ENCODE peak calls at places on chromosomes 11 and 22, in six cellular contexts. J, T, X, I, R and Z are unnamed samples.

GRCh38 chr11:33893711-33894401 is 2.0 kb upstream of the LMO2 start:
- DNase-seq in J (peak), T (no peak), X (peak), I (no peak), R (no peak), Z (no peak)

GRCh38 chr11:108984021-108984420 is 319.2 kb downstream of the DDX10 start:
- DNase-seq in J (no peak), T (no peak), X (no peak), I (no peak), R (no peak), Z (no peak)

GRCh38 chr11:65357856-65358356 is 3.4 kb downstream of the TIGD3 start:
- DNase-seq in J (no peak), T (no peak), X (no peak), I (no peak), R (no peak), Z (no peak)

GRCh38 chr11:46049325-46049860 is 71.9 kb downstream of the PHF21A start:
- DNase-seq in J (no peak), T (no peak), X (no peak), I (no peak), R (no peak), Z (no peak)

GRCh38 chr11:12131943-12132789 is 21.8 kb downstream of the MICAL2 start:
- DNase-seq in J (no peak), T (no peak), X (no peak), I (no peak), R (no peak), Z (no peak)

GRCh38 chr22:16783930-16784354 is 41.3 kb downstream of the XKR3 start:
- DNase-seq in J (no peak), T (no peak), X (no peak), I (no peak), R (no peak), Z (no peak)

GRCh38 chr11:105577645-105578044 is 32.2 kb upstream of the GRIA4 start:
- DNase-seq in J (no peak), T (no peak), X (no peak), I (no peak), R (peak), Z (no peak)

GRCh38 chr11:12842933-12843636 is 166.0 kb upstream of the RASSF10 start:
- DNase-seq in J (no peak), T (no peak), X (no peak), I (no peak), R (peak), Z (no peak)

GRCh38 chr11:134759855-134760254 is 347.8 kb upstream of the B3GAT1 start:
- DNase-seq in J (peak), T (no peak), X (no peak), I (no peak), R (no peak), Z (no peak)

GRCh38 chr11:68503281-68503687 is 42.7 kb downstream of the PPP6R3 start:
- DNase-seq in J (no peak), T (no peak), X (no peak), I (no peak), R (no peak), Z (peak)

GRCh38 chr22:47001288-47001687 is 238.8 kb downstream of the TBC1D22A start:
- DNase-seq in J (no peak), T (no peak), X (no peak), I (no peak), R (no peak), Z (no peak)

GRCh38 chr22:32309585-32310251 is 47.9 kb upstream of the RFPL3 start:
- DNase-seq in J (no peak), T (no peak), X (no peak), I (no peak), R (no peak), Z (no peak)

GRCh38 chr11:19790831-19791552 is 78.4 kb downstream of the NAV2 start:
- DNase-seq in J (no peak), T (no peak), X (no peak), I (no peak), R (no peak), Z (no peak)

GRCh38 chr11:78351979-78352731 is 65.5 kb downstream of the GAB2 start:
- DNase-seq in J (no peak), T (no peak), X (peak), I (no peak), R (peak), Z (no peak)

GRCh38 chr11:61773826-61774225 is 18.6 kb downstream of the TMEM258 start:
- DNase-seq in J (no peak), T (no peak), X (no peak), I (no peak), R (no peak), Z (no peak)

GRCh38 chr11:68996376-68997123 is 15.8 kb upstream of the MRGPRD start:
- DNase-seq in J (no peak), T (peak), X (no peak), I (no peak), R (no peak), Z (no peak)

GRCh38 chr11:118339281-118340045 is 3.0 kb downstream of the CD3D start:
- DNase-seq in J (peak), T (no peak), X (no peak), I (no peak), R (no peak), Z (no peak)

GRCh38 chr11:62124186-62125113 is 639 bp downstream of the INCENP start:
- DNase-seq in J (peak), T (peak), X (no peak), I (no peak), R (peak), Z (peak)

GRCh38 chr11:103380031-103380430 is 270.8 kb downstream of the DYNC2H1 start:
- DNase-seq in J (no peak), T (no peak), X (no peak), I (no peak), R (no peak), Z (no peak)

GRCh38 chr11:61106906-61107470 is 4.7 kb downstream of the CD5 start:
- DNase-seq in J (no peak), T (no peak), X (no peak), I (no peak), R (no peak), Z (no peak)

GRCh38 chr22:43391306-43391705 is 20.5 kb upstream of the MPPED1 start:
- DNase-seq in J (no peak), T (no peak), X (no peak), I (no peak), R (no peak), Z (no peak)

GRCh38 chr11:22432331-22433065 is 94.3 kb downstream of the SLC17A6 start:
- DNase-seq in J (no peak), T (no peak), X (peak), I (peak), R (no peak), Z (peak)

GRCh38 chr22:38881464-38881871 is 9.5 kb upstream of the CBX6 start:
- DNase-seq in J (no peak), T (peak), X (no peak), I (no peak), R (peak), Z (peak)

GRCh38 chr22:30232716-30233218 is 13.8 kb downstream of the LIF start:
- DNase-seq in J (no peak), T (no peak), X (no peak), I (no peak), R (no peak), Z (no peak)

GRCh38 chr22:32617271-32617670 is 142.7 kb downstream of the FBXO7 start:
- DNase-seq in J (no peak), T (no peak), X (no peak), I (no peak), R (peak), Z (no peak)

GRCh38 chr11:368414-369335 is 624 bp upstream of the B4GALNT4 start:
- DNase-seq in J (no peak), T (no peak), X (peak), I (no peak), R (peak), Z (peak)

GRCh38 chr11:22331771-22332170 is 6.4 kb upstream of the SLC17A6 start:
- DNase-seq in J (no peak), T (no peak), X (no peak), I (no peak), R (no peak), Z (no peak)

GRCh38 chr11:69008774-69009440 is 4.1 kb downstream of the MRGPRF start:
- DNase-seq in J (no peak), T (peak), X (no peak), I (no peak), R (peak), Z (peak)

GRCh38 chr11:11370263-11371060 is 17.4 kb upstream of the CSNK2A3 start:
- DNase-seq in J (no peak), T (no peak), X (no peak), I (no peak), R (no peak), Z (no peak)

GRCh38 chr11:1514349-1515061 is 27.9 kb upstream of the MOB2 start:
- DNase-seq in J (no peak), T (peak), X (no peak), I (no peak), R (peak), Z (no peak)

GRCh38 chr11:8242480-8243280 is 21.0 kb downstream of the LMO1 start:
- DNase-seq in J (no peak), T (no peak), X (no peak), I (no peak), R (no peak), Z (no peak)

GRCh38 chr11:6992457-6993431 is 27.4 kb downstream of the ZNF214 start:
- DNase-seq in J (no peak), T (no peak), X (no peak), I (no peak), R (peak), Z (peak)

GRCh38 chr11:76135491-76135890 is 70.8 kb downstream of the WNT11 start:
- DNase-seq in J (no peak), T (no peak), X (no peak), I (no peak), R (peak), Z (no peak)

GRCh38 chr11:22920939-22921565 is 60.8 kb upstream of the CCDC179 start:
- DNase-seq in J (no peak), T (no peak), X (no peak), I (no peak), R (peak), Z (peak)

GRCh38 chr11:22711880-22712279 is 45.5 kb downstream of the GAS2 start:
- DNase-seq in J (no peak), T (no peak), X (no peak), I (no peak), R (no peak), Z (no peak)

GRCh38 chr22:26762503-26763170 is 105.2 kb downstream of the MIAT start:
- DNase-seq in J (no peak), T (no peak), X (no peak), I (no peak), R (no peak), Z (no peak)

GRCh38 chr22:19802001-19802880 is 41.7 kb downstream of the TBX1 start:
- DNase-seq in J (no peak), T (no peak), X (no peak), I (no peak), R (no peak), Z (no peak)

GRCh38 chr11:118998822-118999221 is 884 bp downstream of the CENATAC start:
- DNase-seq in J (no peak), T (no peak), X (no peak), I (no peak), R (peak), Z (peak)

GRCh38 chr11:83681045-83681781 is 395.0 kb upstream of the CCDC90B start:
- DNase-seq in J (no peak), T (no peak), X (no peak), I (no peak), R (no peak), Z (no peak)

GRCh38 chr22:24703101-24703500 is 71.4 kb downstream of the PIWIL3 start:
- DNase-seq in J (no peak), T (no peak), X (no peak), I (no peak), R (peak), Z (no peak)